ENCODE peak calls at places on chromosomes 6 and 20, in five cellular contexts. D is colonic mucosa, R is PC-3, I is GM12878, B is astrocyte. U is an unnamed sample. For H3K4me1, the result is how much of the 10 kb centered on the place peaks cover.

GRCh38 chr20:50304883-50305635 is 114.4 kb downstream of the CEBPB start:
- DNase-seq in I (no peak), B (peak), R (no peak), D (peak), U (peak)

GRCh38 chr6:46954819-46955520 is 33.2 kb upstream of the ADGRF5 start:
- DNase-seq in R (no peak), I (no peak), B (no peak), D (no peak), U (no peak)

GRCh38 chr6:99032396-99032795 is 84.7 kb upstream of the FBXL4 start:
- DNase-seq in R (no peak), D (no peak), I (no peak), B (no peak), U (no peak)

GRCh38 chr6:145887969-145888368 is 73.4 kb upstream of the FBXO30 start:
- DNase-seq in R (peak), I (no peak), D (no peak), B (no peak), U (peak)

GRCh38 chr20:36391955-36392354 is 85.8 kb downstream of the DLGAP4 start:
- DNase-seq in R (no peak), I (no peak), B (no peak), D (no peak), U (no peak)

GRCh38 chr6:46440133-46440532 is 51.1 kb downstream of the RCAN2 start:
- DNase-seq in B (peak), R (no peak), D (no peak), I (no peak), U (no peak)

GRCh38 chr20:41249781-41250281 is 67.7 kb downstream of the ZHX3 start:
- DNase-seq in B (peak), D (no peak), R (peak), I (no peak), U (no peak)

GRCh38 chr20:9903048-9903651 is 64.3 kb upstream of the PAK5 start:
- DNase-seq in R (peak), D (no peak), B (no peak), I (no peak), U (no peak)

GRCh38 chr6:44268095-44268628 is 2.1 kb upstream of the TMEM151B start:
- DNase-seq in I (no peak), B (no peak), R (peak), D (peak), U (no peak)

GRCh38 chr6:13666194-13667105 is 45.2 kb downstream of the RANBP9 start:
- DNase-seq in I (no peak), R (peak), D (no peak), B (peak), U (no peak)

GRCh38 chr6:98014791-98015201 is 731.8 kb upstream of the MMS22L start:
- DNase-seq in B (no peak), D (no peak), I (no peak), R (no peak), U (no peak)

GRCh38 chr6:168418151-168418551 is 22.8 kb upstream of the SMOC2 start:
- DNase-seq in I (no peak), B (no peak), R (no peak), D (no peak), U (no peak)

GRCh38 chr6:36526066-36526465 is 21.2 kb downstream of the STK38 start:
- DNase-seq in I (no peak), D (no peak), R (no peak), B (no peak), U (no peak)

GRCh38 chr20:16846011-16846410 is 97.9 kb downstream of the OTOR start:
- DNase-seq in D (no peak), B (peak), R (no peak), I (no peak), U (no peak)

GRCh38 chr6:156359912-156360311 is 417.3 kb upstream of the ARID1B start:
- DNase-seq in B (no peak), R (no peak), D (no peak), I (no peak), U (no peak)

GRCh38 chr6:116218866-116219265 is 35.0 kb downstream of the TSPYL4 start:
- DNase-seq in I (no peak), R (no peak), D (no peak), B (no peak), U (no peak)

GRCh38 chr6:169169375-169169774 is 84.3 kb downstream of the THBS2 start:
- DNase-seq in R (peak), B (no peak), I (no peak), D (no peak), U (no peak)

GRCh38 chr6:65638047-65638831 is 68.8 kb downstream of the EYS start:
- DNase-seq in B (no peak), D (peak), I (no peak), R (peak), U (no peak)

GRCh38 chr20:62316331-62317166 is 13.8 kb downstream of the ADRM1 start:
- DNase-seq in D (no peak), B (no peak), I (no peak), R (no peak), U (no peak)

GRCh38 chr20:53034899-53035298 is 62.7 kb downstream of the TSHZ2 start:
- DNase-seq in D (no peak), I (no peak), R (no peak), B (no peak), U (no peak)

GRCh38 chr6:38871745-38872568 is 156.8 kb downstream of the DNAH8 start:
- DNase-seq in R (peak), I (no peak), B (peak), D (peak), U (no peak)

GRCh38 chr6:111534366-111534765 is 51.3 kb upstream of the REV3L start:
- DNase-seq in B (peak), R (peak), D (peak), I (no peak), U (peak)

GRCh38 chr6:38997128-38997761 is 51.3 kb upstream of the GLP1R start:
- DNase-seq in I (no peak), R (peak), B (no peak), D (no peak), U (peak)

GRCh38 chr20:18750735-18751134 is 62.8 kb upstream of the SCP2D1 start:
- DNase-seq in D (no peak), R (no peak), B (no peak), I (peak), U (no peak)

GRCh38 chr20:64077876-64078551 is 1.3 kb downstream of the RGS19 start:
- DNase-seq in B (no peak), I (no peak), D (peak), R (no peak), U (no peak)

GRCh38 chr20:64077094-64077493 is 2.2 kb downstream of the RGS19 start:
- DNase-seq in R (no peak), I (no peak), D (peak), B (no peak), U (peak)

GRCh38 chr20:64076061-64076997 is 3.0 kb downstream of the RGS19 start:
- DNase-seq in B (no peak), D (no peak), I (no peak), R (no peak), U (no peak)

GRCh38 chr20:64078934-64079272 is 415 bp downstream of the RGS19 start:
- DNase-seq in B (no peak), I (no peak), D (no peak), R (no peak), U (no peak)

DNA sequence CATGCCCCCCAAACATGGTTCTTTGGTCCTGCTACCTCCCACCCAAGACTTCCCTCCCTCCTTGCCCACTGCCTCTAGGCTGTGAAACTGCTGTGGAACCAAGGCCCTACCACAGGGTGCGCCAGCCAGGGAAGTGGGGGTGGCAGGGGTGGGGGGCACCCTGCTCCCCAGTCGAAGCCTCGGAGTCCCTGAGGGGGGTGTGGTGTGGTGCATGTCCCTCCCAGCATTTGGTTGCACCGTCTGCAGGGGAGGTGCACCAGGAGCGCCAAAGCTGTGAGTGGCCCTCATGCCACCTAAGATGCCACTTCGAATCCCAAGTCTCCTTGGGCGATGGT is 1.8 kb downstream of the RGS19 start:
- DNase-seq in R (no peak), I (no peak), D (no peak), B (no peak), U (no peak)
- H3K4me3 ChIP-seq in R (no peak), I (peak), D (peak), B (no peak), U (peak)

GRCh38 chr6:4025681-4026080 is 53.3 kb downstream of the FAM217A start:
- DNase-seq in D (no peak), R (no peak), I (no peak), B (no peak), U (no peak)
- H3K4me1 ChIP-seq in D (under half), R (under half), I (under half), B (under half), U (half or more)

DNA sequence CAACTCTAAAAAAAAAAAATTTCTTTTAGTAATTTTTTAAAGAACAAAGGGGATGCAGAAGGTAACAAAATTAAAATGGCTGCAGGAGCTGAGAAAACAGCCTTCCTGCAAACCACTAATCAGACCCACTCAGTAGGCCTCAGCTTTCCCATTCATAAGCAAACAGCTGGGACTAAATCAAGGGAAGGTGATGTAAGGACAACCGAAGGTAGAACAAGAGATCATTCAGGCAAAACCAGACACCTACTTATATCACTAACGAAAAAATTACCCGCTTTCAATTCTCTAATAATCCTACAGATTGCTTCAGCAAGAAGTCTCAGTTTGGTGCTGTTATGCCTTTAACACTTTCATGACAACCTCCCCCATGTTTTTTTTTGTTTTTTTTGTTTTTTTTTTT is 124.0 kb downstream of the ZMYND8 start:
- DNase-seq in D (no peak), R (no peak), I (no peak), B (no peak), U (no peak)
- H3K27ac ChIP-seq in D (no peak), R (no peak), I (no peak), B (no peak), U (no peak)

GRCh38 chr20:59933296-59933848 is at the start of gene SYCP2:
- DNase-seq in D (peak), B (no peak), I (no peak), R (no peak), U (peak)
- H3K4me3 ChIP-seq in D (peak), B (peak), I (peak), R (peak), U (peak)

DNA sequence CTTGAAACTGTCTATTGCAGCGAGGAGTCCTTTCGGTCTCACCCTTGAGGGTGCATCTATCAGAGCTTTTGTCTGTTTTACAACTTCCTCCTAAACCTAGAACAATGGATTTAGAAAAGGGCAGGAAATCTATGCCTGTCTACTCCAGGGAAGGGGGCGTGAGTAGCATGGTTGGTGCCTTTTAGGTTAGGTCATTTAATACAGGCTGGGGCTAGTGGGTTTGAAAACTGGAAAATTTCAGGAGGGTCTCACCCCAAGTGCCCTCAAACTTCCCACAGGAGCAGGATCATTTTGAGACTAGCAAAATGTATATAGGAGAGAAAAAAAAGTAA is 33.5 kb upstream of the BMP6 start:
- DNase-seq in D (no peak), R (no peak), I (no peak), B (no peak), U (no peak)
- H3K4me1 ChIP-seq in D (under half), R (under half), I (under half), B (under half), U (under half)

DNA sequence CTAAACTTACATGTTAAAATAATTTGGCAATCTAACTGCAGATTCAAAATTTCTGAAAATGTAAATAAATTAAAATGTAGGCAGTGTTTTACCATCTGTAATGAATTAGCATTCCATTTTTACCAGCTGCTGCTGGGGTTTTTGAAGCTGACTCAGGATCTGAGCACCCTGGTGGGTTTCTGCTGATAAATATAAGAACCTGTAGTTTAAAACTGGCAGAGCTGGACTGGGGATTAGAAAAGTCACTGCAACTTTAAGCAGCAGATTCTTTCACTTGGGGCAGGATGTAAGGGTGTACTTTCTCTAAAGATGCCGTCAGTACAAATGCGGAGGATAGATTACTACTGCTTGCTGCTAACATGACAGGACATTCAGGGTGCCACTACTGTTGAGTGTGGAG is 341.8 kb downstream of the CDKAL1 start:
- DNase-seq in D (no peak), B (peak), R (peak), I (no peak), U (no peak)
- H3K27ac ChIP-seq in D (no peak), B (peak), R (peak), I (no peak), U (no peak)

GRCh38 chr6:27896398-27896796 is 15.8 kb downstream of the OR2B2 start:
- DNase-seq in B (no peak), D (no peak), I (no peak), R (no peak), U (no peak)
- H3K4me3 ChIP-seq in B (no peak), D (no peak), I (peak), R (peak), U (no peak)

GRCh38 chr6:107784669-107785068 is 39.4 kb downstream of the SCML4 start:
- DNase-seq in I (no peak), D (no peak), R (no peak), B (peak), U (no peak)

GRCh38 chr6:107786179-107786578 is 37.9 kb downstream of the SCML4 start:
- DNase-seq in D (no peak), I (no peak), R (no peak), B (no peak), U (no peak)

GRCh38 chr6:107786709-107787588 is 37.2 kb downstream of the SCML4 start:
- DNase-seq in I (peak), R (no peak), B (no peak), D (no peak), U (no peak)

GRCh38 chr6:107789361-107789760 is 34.8 kb downstream of the SCML4 start:
- DNase-seq in R (no peak), I (no peak), B (no peak), D (no peak), U (no peak)

DNA sequence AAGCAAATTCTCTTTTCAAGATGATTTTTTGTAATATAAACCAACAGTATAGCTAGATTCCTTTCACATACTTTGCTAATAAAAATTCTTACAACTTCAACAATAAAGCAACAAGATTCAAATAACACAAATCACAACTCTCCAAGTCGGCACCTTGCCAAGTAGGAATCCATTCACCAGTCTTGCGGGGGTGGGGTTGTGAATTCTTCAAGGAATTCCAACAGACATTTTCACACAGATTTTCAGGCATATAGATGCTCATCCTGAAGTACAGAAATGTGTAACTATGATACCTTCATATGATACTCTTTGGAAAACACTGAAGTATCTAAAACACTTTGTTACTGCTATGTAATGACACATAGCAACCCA is 36.5 kb downstream of the SCML4 start:
- DNase-seq in D (no peak), B (no peak), R (no peak), I (no peak), U (no peak)
- H3K4me1 ChIP-seq in D (under half), B (under half), R (under half), I (under half), U (under half)

GRCh38 chr6:11214438-11214837 is 18.0 kb downstream of the NEDD9 start:
- DNase-seq in B (no peak), I (no peak), D (no peak), R (no peak), U (no peak)
- H3K27ac ChIP-seq in B (peak), I (no peak), D (peak), R (no peak), U (peak)

DNA sequence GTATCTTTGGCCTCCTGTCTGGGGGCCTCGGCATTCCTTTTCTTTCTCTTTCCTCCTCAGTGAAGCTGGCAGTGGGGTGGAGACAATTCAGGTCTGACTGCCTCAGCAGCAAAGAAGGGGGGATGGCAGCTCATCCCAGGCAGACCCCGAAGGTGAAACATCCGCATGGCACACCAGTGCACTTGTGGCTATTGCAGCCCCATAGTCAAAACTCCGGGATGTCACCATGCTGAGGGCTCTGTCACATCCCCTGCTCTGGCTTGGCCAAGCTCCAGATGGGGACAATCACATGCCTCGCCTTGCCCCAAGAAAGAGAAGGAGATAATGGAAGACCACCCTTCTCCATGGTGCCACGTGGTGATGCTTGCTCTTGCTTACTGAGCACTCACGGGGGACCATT is 60.2 kb downstream of the RBM38 start:
- DNase-seq in D (no peak), I (no peak), R (no peak), B (no peak), U (no peak)
- H3K4me3 ChIP-seq in D (no peak), I (no peak), R (no peak), B (no peak), U (no peak)